ENCODE peak calls at places on chromosomes 16 and 17, in ten cellular contexts. Q, P, H, G, T, S, U, B, M and V are unnamed samples.

GRCh38 chr17:11264183-11264871 is 23.3 kb downstream of the SHISA6 start:
- DNase-seq in Q (no peak), P (no peak), H (no peak), G (no peak), T (no peak), S (no peak), U (no peak), B (no peak), M (no peak), V (no peak)

GRCh38 chr17:74201250-74201649 is 2.2 kb upstream of the RPL38 start:
- DNase-seq in Q (no peak), P (no peak), H (peak; percentile 64), G (no peak), T (no peak), S (peak; percentile 76), U (no peak), B (no peak), M (no peak), V (no peak)

GRCh38 chr16:35749253-35750141 is 2290.1 kb downstream of the TP53TG3F start:
- DNase-seq in Q (no peak), P (no peak), H (no peak), G (no peak), T (no peak), S (no peak), U (no peak), B (no peak), M (no peak), V (no peak)

GRCh38 chr16:15928261-15929104 is 20.9 kb upstream of the ABCC1 start:
- DNase-seq in Q (no peak), P (no peak), H (no peak), G (peak; percentile 11), T (no peak), S (peak; percentile 29), U (no peak), B (no peak), M (no peak), V (no peak)

GRCh38 chr16:67893791-67894399 is 841 bp downstream of the PSKH1 start:
- DNase-seq in Q (peak; percentile 24), P (no peak), H (peak; percentile 58), G (no peak), T (no peak), S (no peak), U (no peak), B (no peak), M (no peak), V (no peak)

GRCh38 chr16:22008215-22009142 is 568 bp downstream of the MOSMO start:
- DNase-seq in Q (peak; percentile 20), P (no peak), H (peak; percentile 36), G (peak; percentile 60), T (no peak), S (peak; percentile 24), U (no peak), B (peak; percentile 66), M (no peak), V (peak; percentile 43)

GRCh38 chr16:78269251-78269650 is 169.8 kb downstream of the WWOX start:
- DNase-seq in Q (no peak), P (no peak), H (no peak), G (no peak), T (no peak), S (no peak), U (no peak), B (no peak), M (no peak), V (no peak)

GRCh38 chr17:34146440-34147043 is 108.5 kb upstream of the CCL2 start:
- DNase-seq in Q (no peak), P (peak; percentile 48), H (peak; percentile 72), G (no peak), T (peak; percentile 74), S (peak; percentile 81), U (no peak), B (no peak), M (no peak), V (peak; percentile 57)

GRCh38 chr16:10665166-10665565 is 29.6 kb downstream of the TEKT5 start:
- DNase-seq in Q (no peak), P (no peak), H (no peak), G (no peak), T (no peak), S (no peak), U (no peak), B (no peak), M (no peak), V (no peak)

GRCh38 chr17:73877962-73878361 is 233.7 kb upstream of the SDK2 start:
- DNase-seq in Q (no peak), P (no peak), H (no peak), G (no peak), T (no peak), S (no peak), U (no peak), B (no peak), M (no peak), V (no peak)

GRCh38 chr17:63446981-63447687 is 1.0 kb upstream of the CYB561 start:
- DNase-seq in Q (no peak), P (no peak), H (peak; percentile 58), G (peak; percentile 57), T (peak; percentile 65), S (peak; percentile 59), U (no peak), B (no peak), M (peak; percentile 95), V (peak; percentile 13)

GRCh38 chr17:74008196-74008595 is 195.3 kb upstream of the RPL38 start:
- DNase-seq in Q (no peak), P (no peak), H (no peak), G (no peak), T (no peak), S (no peak), U (no peak), B (no peak), M (no peak), V (peak; percentile 62)

GRCh38 chr17:48497103-48497502 is 33.7 kb downstream of the HOXB1 start:
- DNase-seq in Q (peak; percentile 82), P (no peak), H (no peak), G (no peak), T (no peak), S (peak; percentile 7), U (no peak), B (no peak), M (peak; percentile 28), V (no peak)

GRCh38 chr17:14301279-14301760 is 439 bp downstream of the HS3ST3B1 start:
- DNase-seq in Q (peak; percentile 42), P (peak; percentile 19), H (no peak), G (no peak), T (peak; percentile 27), S (no peak), U (no peak), B (no peak), M (no peak), V (no peak)

GRCh38 chr17:6729531-6729930 is 16.4 kb upstream of the SLC13A5 start:
- DNase-seq in Q (no peak), P (no peak), H (no peak), G (no peak), T (no peak), S (no peak), U (no peak), B (no peak), M (no peak), V (no peak)

GRCh38 chr17:6721744-6722143 is 8.6 kb upstream of the SLC13A5 start:
- DNase-seq in Q (no peak), P (no peak), H (no peak), G (no peak), T (no peak), S (no peak), U (no peak), B (no peak), M (no peak), V (no peak)

GRCh38 chr17:6724009-6724408 is 10.8 kb upstream of the SLC13A5 start:
- DNase-seq in Q (no peak), P (no peak), H (no peak), G (no peak), T (no peak), S (no peak), U (no peak), B (no peak), M (no peak), V (no peak)
- H3K4me1 ChIP-seq in Q (no peaks in the 10 kb centered on the region), P (no peaks in the 10 kb centered on the region), H (no peaks in the 10 kb centered on the region), G (no peaks in the 10 kb centered on the region), T (no peaks in the 10 kb centered on the region), S (no peaks in the 10 kb centered on the region), U (no peaks in the 10 kb centered on the region), B (no peaks in the 10 kb centered on the region), M (no peaks in the 10 kb centered on the region), V (no peaks in the 10 kb centered on the region)

GRCh38 chr17:5419959-5420653 is at the start of gene RPAIN:
- DNase-seq in Q (no peak), P (peak; percentile 90), H (peak; percentile 93), G (peak; percentile 89), T (peak; percentile 88), S (peak; percentile 93), U (no peak), B (peak; percentile 94), M (no peak), V (peak; percentile 90)
- H3K4me3 ChIP-seq in Q (peak within 1 kb of the TSS; percentile 89), P (peak within 1 kb of the TSS; percentile 96), H (peak within 1 kb of the TSS; percentile 67), G (peak within 1 kb of the TSS; percentile 43), T (peak within 1 kb of the TSS; percentile 88), S (peak within 1 kb of the TSS; percentile 45), U (peak within 1 kb of the TSS; percentile 87), B (peak within 1 kb of the TSS; percentile 88), M (peak within 1 kb of the TSS; percentile 75), V (peak within 1 kb of the TSS; percentile 97)

DNA sequence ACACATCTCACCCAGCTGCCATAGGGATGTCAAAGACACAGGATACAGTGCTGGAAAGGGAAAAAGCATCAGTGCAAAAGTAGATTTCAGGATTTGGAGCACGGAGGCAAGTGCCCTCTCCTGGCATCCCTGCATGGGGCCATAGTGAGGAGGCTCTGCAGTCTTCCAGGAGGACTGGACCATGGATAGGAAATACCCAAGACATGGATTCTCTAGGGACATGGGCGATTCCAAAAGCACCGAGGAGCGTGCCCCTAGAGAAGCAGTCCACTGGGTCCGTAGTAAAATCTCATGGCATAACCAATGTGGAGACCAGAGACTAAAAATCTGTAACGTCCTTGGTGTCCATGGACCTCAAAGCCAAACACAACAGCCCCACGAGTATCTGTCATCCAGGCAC is 818.2 kb downstream of the KCNJ18 start:
- DNase-seq in Q (no peak), P (no peak), H (no peak), G (no peak), T (no peak), S (no peak), U (no peak), B (no peak), M (no peak), V (no peak)
- H3K9me3 ChIP-seq in Q (no peaks in the 10 kb centered on the region), P (no peaks in the 10 kb centered on the region), H (no peaks in the 10 kb centered on the region), G (no peaks in the 10 kb centered on the region), T (peaks cover 57% of the 10 kb centered on the region), S (peaks cover 56% of the 10 kb centered on the region), U (peaks cover 1% of the 10 kb centered on the region), B (no peaks in the 10 kb centered on the region), M (no peaks in the 10 kb centered on the region), V (peaks cover 18% of the 10 kb centered on the region)

DNA sequence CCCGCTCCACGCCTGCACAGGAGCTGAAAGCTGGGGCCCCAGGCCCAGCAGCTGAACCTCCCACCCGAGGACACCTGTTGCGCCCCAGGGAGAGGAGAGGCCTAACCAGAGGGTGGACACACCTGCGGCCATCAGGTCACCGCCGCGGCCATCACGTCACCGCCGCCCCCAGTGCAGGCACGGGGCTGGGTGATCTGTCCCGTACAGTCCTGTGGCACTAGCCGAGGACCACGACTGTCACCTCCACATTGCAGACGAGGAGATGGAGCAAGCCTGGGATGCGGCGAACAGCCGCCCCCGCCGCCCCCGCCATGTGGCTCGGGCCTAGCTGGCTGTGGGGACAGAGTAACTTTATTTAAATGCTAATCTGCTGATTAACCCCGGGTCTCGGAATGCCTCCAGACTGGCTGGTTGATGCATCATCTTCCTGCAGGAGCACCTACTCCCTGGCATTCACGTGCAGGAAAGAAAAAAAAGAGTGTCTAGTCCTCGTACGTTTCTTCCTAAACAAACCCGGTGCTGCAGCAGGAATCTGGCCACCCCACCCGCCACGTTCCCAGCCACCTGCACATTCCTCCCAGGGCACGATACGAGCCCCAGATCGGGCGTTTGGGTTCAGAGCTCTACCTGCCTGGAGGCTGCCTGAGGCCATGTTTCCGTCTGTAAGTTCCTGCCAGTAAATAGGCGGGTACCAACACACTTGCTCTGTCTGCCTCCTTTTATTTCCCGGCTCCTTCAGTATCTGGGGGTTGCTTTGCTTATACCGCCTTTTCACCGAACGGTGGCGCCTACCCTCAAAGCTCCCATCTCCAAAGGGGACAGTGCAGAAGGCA is 29.9 kb downstream of the PIEZO1 start:
- DNase-seq in Q (peak; percentile 77), P (no peak), H (no peak), G (no peak), T (no peak), S (no peak), U (no peak), B (no peak), M (peak; percentile 20), V (no peak)
- H3K4me1 ChIP-seq in Q (peaks cover 18% of the 10 kb centered on the region), P (peaks cover 16% of the 10 kb centered on the region), H (peaks cover 9% of the 10 kb centered on the region), G (peaks cover 8% of the 10 kb centered on the region), T (peaks cover 13% of the 10 kb centered on the region), S (peaks cover 14% of the 10 kb centered on the region), U (no peaks in the 10 kb centered on the region), B (no peaks in the 10 kb centered on the region), M (peaks cover 5% of the 10 kb centered on the region), V (peaks cover 33% of the 10 kb centered on the region)